ENCODE peak calls at places on chromosomes 4 and X, in nine cellular contexts. O is fibroblast of lung, K is GM23338, Q is RWPE2, D is neural progenitor cell, A is right lobe of liver, V is mammary epithelial cell, T is uterus, U is K562. M is an unnamed sample. For H3K4me1, the result is how much of the 10 kb centered on the place peaks cover.

GRCh38 chrX:103066606-103067005 is 2.6 kb upstream of the BEX1 start:
- DNase-seq in K (no peak), U (no peak), O (peak), A (no peak), V (peak), T (no peak), D (no peak), Q (no peak), M (no peak)

GRCh38 chrX:41334866-41335589 is 1.1 kb downstream of the DDX3X start:
- DNase-seq in K (peak), V (peak), T (peak), O (peak), U (peak), Q (no peak), D (no peak), A (peak), M (peak)

GRCh38 chrX:101051153-101051548 is 760 bp downstream of the TRMT2B start:
- DNase-seq in Q (no peak), U (no peak), V (no peak), O (no peak), K (no peak), T (peak), A (no peak), D (no peak), M (no peak)

GRCh38 chrX:108309144-108309543 is 129.1 kb downstream of the COL4A6 start:
- DNase-seq in V (no peak), O (peak), Q (no peak), K (no peak), A (no peak), D (no peak), U (no peak), T (no peak), M (no peak)

GRCh38 chrX:148960060-148960459 is 459.6 kb downstream of the AFF2 start:
- DNase-seq in V (peak), Q (no peak), A (no peak), T (no peak), K (no peak), D (no peak), U (no peak), O (peak), M (no peak)

GRCh38 chr4:128649575-128650205 is 159.8 kb upstream of the JADE1 start:
- DNase-seq in O (peak), Q (no peak), V (peak), U (no peak), D (no peak), T (no peak), A (no peak), K (no peak), M (no peak)

GRCh38 chrX:15739886-15740285 is 1.8 kb downstream of the CA5B start:
- DNase-seq in A (no peak), O (no peak), U (no peak), T (no peak), K (no peak), V (peak), D (no peak), Q (no peak), M (no peak)

GRCh38 chr4:41881931-41882621 is 53.2 kb upstream of the TMEM33 start:
- DNase-seq in O (no peak), A (no peak), K (peak), T (no peak), U (no peak), V (no peak), Q (no peak), D (peak), M (peak)

GRCh38 chr4:42878868-42879267 is 13.6 kb upstream of the GRXCR1 start:
- DNase-seq in V (no peak), A (no peak), T (no peak), Q (no peak), O (no peak), K (no peak), U (no peak), D (no peak), M (no peak)

DNA sequence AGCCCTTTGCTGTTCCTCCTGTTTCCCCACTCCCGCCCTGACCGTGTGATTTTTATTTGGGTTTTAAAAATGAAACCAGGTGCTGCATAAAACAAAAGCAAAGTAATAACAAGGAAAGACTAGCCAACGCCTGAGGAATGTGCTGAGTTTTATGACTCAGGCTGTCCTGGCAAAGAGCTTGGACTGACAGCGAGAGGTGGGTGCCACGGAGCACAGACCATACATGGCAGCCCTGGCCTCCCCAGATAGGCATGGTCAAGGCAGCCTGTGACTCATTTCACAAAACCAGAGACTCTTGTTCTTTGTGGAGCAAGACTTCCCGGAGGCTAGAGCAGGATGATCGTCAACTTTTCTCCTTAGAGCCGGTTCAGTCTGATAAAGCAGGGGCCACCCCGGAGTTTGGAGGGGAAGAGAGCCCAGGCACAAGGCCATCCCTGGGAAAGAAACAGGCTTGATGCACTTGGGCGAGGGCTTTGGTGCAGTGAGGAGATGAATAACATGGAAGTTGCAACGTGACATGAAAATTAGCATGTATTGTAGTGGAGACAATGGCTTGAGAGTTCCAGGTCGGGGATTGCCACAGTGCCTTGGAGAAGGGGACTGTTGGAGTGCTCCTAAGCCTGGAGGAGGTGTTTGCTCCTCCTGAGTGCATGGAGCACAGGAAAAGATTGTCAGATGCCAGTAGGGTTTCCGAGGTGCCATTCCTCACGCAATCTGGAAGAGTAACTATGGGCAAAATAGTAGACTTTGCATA is 54.8 kb downstream of the C4orf51 start:
- DNase-seq in A (no peak), K (no peak), O (peak), D (no peak), T (peak), Q (peak), U (no peak), V (peak), M (no peak)
- H3K4me1 ChIP-seq in A (under half), K (under half), O (under half), D (under half), T (under half), Q (under half), U (under half), V (under half), M (under half)

DNA sequence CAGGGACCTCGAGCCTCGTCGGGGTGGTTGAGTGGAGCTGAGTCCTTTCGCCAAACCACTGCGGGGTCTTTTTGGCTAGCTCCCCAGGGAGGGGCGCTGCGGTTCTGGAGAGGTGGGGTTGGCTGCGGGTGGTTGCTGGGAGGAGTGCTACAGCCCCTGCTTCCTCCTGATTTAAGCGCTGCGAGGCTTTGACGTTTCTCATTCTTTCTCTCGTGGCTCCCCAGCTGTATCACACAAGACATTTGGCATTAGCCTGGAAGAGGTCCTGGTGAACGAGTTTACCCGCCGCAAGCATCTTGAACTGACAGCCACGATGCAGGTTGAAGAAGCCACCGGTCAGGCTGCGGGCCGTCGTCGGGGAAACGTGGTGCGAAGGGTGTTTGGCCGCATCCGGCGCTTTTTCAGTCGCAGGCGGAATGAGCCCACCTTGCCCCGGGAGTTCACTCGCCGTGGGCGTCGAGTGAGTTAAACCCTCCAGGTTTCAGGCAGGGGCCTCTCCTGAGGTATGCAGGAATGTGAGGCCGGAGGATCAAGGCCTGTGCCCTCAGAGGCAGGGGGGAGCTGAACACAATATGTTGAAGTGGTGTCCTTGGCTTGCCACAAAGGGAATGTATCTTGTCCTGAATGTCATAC is 25.5 kb downstream of the ARHGAP36 start:
- DNase-seq in D (peak), V (no peak), T (no peak), O (no peak), K (peak), A (no peak), Q (no peak), U (no peak), M (no peak)
- H3K4me3 ChIP-seq in D (peak), V (no peak), T (no peak), O (no peak), K (peak), A (no peak), Q (no peak), U (no peak), M (no peak)

DNA sequence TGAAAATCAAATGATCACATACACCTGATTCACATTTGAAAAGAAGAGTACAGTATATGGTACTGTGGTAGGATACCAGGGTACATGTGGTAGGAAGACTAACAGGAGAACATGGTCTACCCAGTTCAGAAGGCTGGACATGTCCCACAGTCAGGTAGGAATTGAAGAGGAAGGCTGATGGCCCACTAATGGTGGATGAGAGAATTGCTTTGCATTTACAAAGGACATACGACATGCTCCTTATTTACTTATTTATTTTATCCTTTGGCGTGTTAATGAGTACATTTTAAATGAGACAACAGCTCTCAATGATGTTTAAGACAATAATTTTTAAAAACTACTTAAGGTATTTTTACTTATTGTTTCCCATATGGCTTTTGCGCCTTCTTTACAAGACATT is 106.7 kb upstream of the BMP2K start:
- DNase-seq in U (peak), O (no peak), V (no peak), T (no peak), K (peak), D (no peak), A (no peak), Q (no peak), M (no peak)
- TF ChIP-seq CTCF in U (peak), O (no peak), V (peak), T (no peak), K (peak), D (peak), A (no peak), Q (peak), M (no peak)

DNA sequence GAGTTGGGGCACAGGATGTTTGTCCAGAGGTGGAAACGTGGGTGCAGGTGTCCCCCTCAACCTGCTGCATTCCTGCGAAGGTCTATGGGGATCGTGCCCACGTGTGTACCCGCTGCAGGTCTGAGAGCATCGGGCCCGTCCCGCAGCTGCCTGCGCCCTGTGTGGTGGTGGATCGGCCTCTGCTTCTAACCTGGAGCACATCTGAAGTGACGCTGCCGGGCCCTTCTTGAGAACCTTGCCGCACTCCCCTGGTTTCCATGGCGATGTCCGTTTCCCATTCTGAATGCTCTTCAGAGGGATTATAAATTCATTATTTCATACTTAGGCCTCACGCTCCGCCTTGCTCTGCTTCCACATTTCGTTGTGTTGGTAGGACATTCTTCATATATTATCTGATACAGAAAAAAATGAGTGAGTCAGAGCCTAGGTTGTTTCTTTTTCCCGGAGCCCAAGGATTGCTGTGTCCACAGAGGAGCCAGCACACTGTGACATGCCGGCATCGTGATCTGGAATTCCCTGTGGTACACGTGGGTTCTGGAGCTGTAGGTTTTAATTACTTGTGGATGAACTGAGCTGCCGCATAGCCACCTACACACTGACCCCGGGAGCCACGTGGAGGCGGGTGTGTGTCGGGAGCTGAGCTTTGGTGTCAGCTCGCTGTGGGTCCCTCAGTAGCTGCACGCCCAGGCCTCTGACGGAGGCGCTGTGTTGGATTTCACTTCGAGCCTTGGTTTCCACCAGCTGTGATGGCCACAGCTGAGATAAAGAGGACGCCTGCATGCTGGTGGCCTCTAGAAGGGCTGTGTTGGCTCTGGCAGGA is 63.4 kb downstream of the PSAPL1 start:
- DNase-seq in Q (peak), U (no peak), O (peak), K (peak), T (no peak), D (no peak), A (peak), V (no peak), M (no peak)
- H3K4me1 ChIP-seq in Q (under half), U (under half), O (under half), K (under half), T (under half), D (under half), A (under half), V (under half), M (under half)

DNA sequence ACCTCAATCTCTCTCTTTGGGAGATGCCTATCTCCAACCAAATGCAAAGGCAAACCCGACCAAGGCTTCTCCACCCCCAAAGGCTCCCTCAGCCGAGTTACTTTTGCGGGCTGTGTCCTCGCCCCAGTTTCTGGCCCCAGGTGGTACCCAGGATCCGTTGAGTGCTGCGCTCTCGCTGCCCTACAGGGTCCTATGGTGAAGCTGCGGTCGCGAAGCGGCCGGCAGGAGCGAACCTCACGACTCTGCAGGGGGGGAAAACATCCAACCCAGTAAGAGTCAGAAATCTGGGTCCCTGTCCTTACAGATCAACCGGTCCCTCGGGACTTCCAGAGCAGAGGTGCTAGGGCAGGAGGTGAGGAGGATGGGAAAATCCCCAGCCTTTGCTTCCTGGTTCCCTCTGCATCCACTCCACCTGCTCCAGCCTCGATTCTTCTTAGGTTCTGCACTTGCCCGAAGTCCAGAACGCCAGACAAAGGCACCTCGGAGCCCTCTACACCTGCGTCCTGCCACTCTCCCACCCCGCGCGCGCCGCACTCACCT is 463 bp downstream of the HS3ST1 start:
- DNase-seq in D (peak), U (no peak), K (peak), V (no peak), O (no peak), A (no peak), Q (no peak), T (no peak), M (no peak)
- H3K4me3 ChIP-seq in D (peak), U (no peak), K (peak), V (peak), O (peak), A (peak), Q (peak), T (peak), M (peak)